ENCODE peak calls at places on chromosome 19, in eight cellular contexts. One of them, this sample, is unnamed.

GRCh38 chr19:44675516-44675915 is 4.2 kb downstream of the CEACAM19 start:
- DNase-seq in T1000: no peak
- DNase-seq in GOT3: no peak
- DNase-seq in fibroblast of pulmonary artery: no peak
- DNase-seq in neuronal stem cell: no peak
- DNase-seq in stimulated activated CD8-positive, alpha-beta memory T cell treated with anti-CD3 and anti-CD28 coated beads, Interleukin-7, amount 100 ng/mL, for 1 hour: no peak
- DNase-seq in HS-5: no peak
- DNase-seq in C1 segment of cervical spinal cord: no peak
- DNase-seq in this sample: no peak

GRCh38 chr19:42132851-42133528 is 744 bp upstream of the POU2F2 start:
- DNase-seq in stimulated activated CD8-positive, alpha-beta memory T cell treated with anti-CD3 and anti-CD28 coated beads, Interleukin-7, amount 100 ng/mL, for 1 hour: peak
- DNase-seq in neuronal stem cell: peak
- DNase-seq in fibroblast of pulmonary artery: no peak
- DNase-seq in HS-5: no peak
- DNase-seq in C1 segment of cervical spinal cord: peak
- DNase-seq in T1000: peak
- DNase-seq in GOT3: no peak
- DNase-seq in this sample: no peak

GRCh38 chr19:42317535-42317934 is 4.4 kb downstream of the TMEM145 start:
- DNase-seq in stimulated activated CD8-positive, alpha-beta memory T cell treated with anti-CD3 and anti-CD28 coated beads, Interleukin-7, amount 100 ng/mL, for 1 hour: no peak
- DNase-seq in T1000: no peak
- DNase-seq in C1 segment of cervical spinal cord: no peak
- DNase-seq in GOT3: no peak
- DNase-seq in HS-5: no peak
- DNase-seq in neuronal stem cell: no peak
- DNase-seq in fibroblast of pulmonary artery: no peak
- DNase-seq in this sample: no peak

GRCh38 chr19:2625434-2625833 is 77.1 kb downstream of the GNG7 start:
- DNase-seq in T1000: no peak
- DNase-seq in GOT3: no peak
- DNase-seq in HS-5: no peak
- DNase-seq in C1 segment of cervical spinal cord: no peak
- DNase-seq in neuronal stem cell: no peak
- DNase-seq in stimulated activated CD8-positive, alpha-beta memory T cell treated with anti-CD3 and anti-CD28 coated beads, Interleukin-7, amount 100 ng/mL, for 1 hour: no peak
- DNase-seq in fibroblast of pulmonary artery: no peak
- DNase-seq in this sample: no peak

GRCh38 chr19:34505321-34506025 is 23.9 kb downstream of the WTIP start:
- DNase-seq in GOT3: no peak
- DNase-seq in stimulated activated CD8-positive, alpha-beta memory T cell treated with anti-CD3 and anti-CD28 coated beads, Interleukin-7, amount 100 ng/mL, for 1 hour: no peak
- DNase-seq in fibroblast of pulmonary artery: no peak
- DNase-seq in C1 segment of cervical spinal cord: no peak
- DNase-seq in neuronal stem cell: no peak
- DNase-seq in HS-5: no peak
- DNase-seq in T1000: no peak
- DNase-seq in this sample: no peak

GRCh38 chr19:17311455-17312248 is 2.3 kb downstream of the DDA1 start:
- DNase-seq in GOT3: no peak
- DNase-seq in HS-5: no peak
- DNase-seq in C1 segment of cervical spinal cord: no peak
- DNase-seq in fibroblast of pulmonary artery: peak
- DNase-seq in T1000: peak
- DNase-seq in neuronal stem cell: no peak
- DNase-seq in stimulated activated CD8-positive, alpha-beta memory T cell treated with anti-CD3 and anti-CD28 coated beads, Interleukin-7, amount 100 ng/mL, for 1 hour: no peak
- DNase-seq in this sample: peak

GRCh38 chr19:51407631-51408131 is 9.8 kb downstream of the SIGLEC10 start:
- DNase-seq in C1 segment of cervical spinal cord: no peak
- DNase-seq in HS-5: no peak
- DNase-seq in T1000: no peak
- DNase-seq in stimulated activated CD8-positive, alpha-beta memory T cell treated with anti-CD3 and anti-CD28 coated beads, Interleukin-7, amount 100 ng/mL, for 1 hour: no peak
- DNase-seq in GOT3: no peak
- DNase-seq in neuronal stem cell: no peak
- DNase-seq in fibroblast of pulmonary artery: peak
- DNase-seq in this sample: no peak

GRCh38 chr19:47447470-47448359 is 24.0 kb downstream of the SLC8A2 start:
- DNase-seq in fibroblast of pulmonary artery: peak
- DNase-seq in HS-5: no peak
- DNase-seq in T1000: no peak
- DNase-seq in GOT3: no peak
- DNase-seq in neuronal stem cell: peak
- DNase-seq in C1 segment of cervical spinal cord: no peak
- DNase-seq in stimulated activated CD8-positive, alpha-beta memory T cell treated with anti-CD3 and anti-CD28 coated beads, Interleukin-7, amount 100 ng/mL, for 1 hour: no peak
- DNase-seq in this sample: no peak

GRCh38 chr19:3986260-3987041 is 1.2 kb upstream of the EEF2 start:
- DNase-seq in stimulated activated CD8-positive, alpha-beta memory T cell treated with anti-CD3 and anti-CD28 coated beads, Interleukin-7, amount 100 ng/mL, for 1 hour: no peak
- DNase-seq in HS-5: peak
- DNase-seq in T1000: no peak
- DNase-seq in fibroblast of pulmonary artery: peak
- DNase-seq in neuronal stem cell: peak
- DNase-seq in C1 segment of cervical spinal cord: no peak
- DNase-seq in GOT3: no peak
- DNase-seq in this sample: peak

GRCh38 chr19:45442927-45443461 is 19.3 kb upstream of the ERCC1 start:
- DNase-seq in fibroblast of pulmonary artery: peak
- DNase-seq in HS-5: no peak
- DNase-seq in GOT3: no peak
- DNase-seq in stimulated activated CD8-positive, alpha-beta memory T cell treated with anti-CD3 and anti-CD28 coated beads, Interleukin-7, amount 100 ng/mL, for 1 hour: no peak
- DNase-seq in neuronal stem cell: no peak
- DNase-seq in C1 segment of cervical spinal cord: peak
- DNase-seq in T1000: peak
- DNase-seq in this sample: peak

GRCh38 chr19:29529646-29530548 is 4.1 kb downstream of the VSTM2B start:
- DNase-seq in HS-5: no peak
- DNase-seq in stimulated activated CD8-positive, alpha-beta memory T cell treated with anti-CD3 and anti-CD28 coated beads, Interleukin-7, amount 100 ng/mL, for 1 hour: no peak
- DNase-seq in neuronal stem cell: peak
- DNase-seq in T1000: no peak
- DNase-seq in C1 segment of cervical spinal cord: no peak
- DNase-seq in GOT3: no peak
- DNase-seq in fibroblast of pulmonary artery: no peak
- DNase-seq in this sample: no peak

GRCh38 chr19:11422163-11423068 is 3.3 kb upstream of the RGL3 start:
- DNase-seq in stimulated activated CD8-positive, alpha-beta memory T cell treated with anti-CD3 and anti-CD28 coated beads, Interleukin-7, amount 100 ng/mL, for 1 hour: no peak
- DNase-seq in GOT3: no peak
- DNase-seq in HS-5: no peak
- DNase-seq in fibroblast of pulmonary artery: peak
- DNase-seq in neuronal stem cell: peak
- DNase-seq in C1 segment of cervical spinal cord: no peak
- DNase-seq in T1000: peak
- DNase-seq in this sample: no peak

GRCh38 chr19:54190942-54191670 is at the start of gene TSEN34:
- DNase-seq in neuronal stem cell: peak
- DNase-seq in stimulated activated CD8-positive, alpha-beta memory T cell treated with anti-CD3 and anti-CD28 coated beads, Interleukin-7, amount 100 ng/mL, for 1 hour: peak
- DNase-seq in fibroblast of pulmonary artery: peak
- DNase-seq in HS-5: peak
- DNase-seq in T1000: peak
- DNase-seq in GOT3: peak
- DNase-seq in C1 segment of cervical spinal cord: peak
- DNase-seq in this sample: peak

GRCh38 chr19:41753936-41754529 is 1.3 kb upstream of the CEACAM6 start:
- DNase-seq in neuronal stem cell: peak
- DNase-seq in HS-5: no peak
- DNase-seq in C1 segment of cervical spinal cord: peak
- DNase-seq in T1000: no peak
- DNase-seq in GOT3: no peak
- DNase-seq in fibroblast of pulmonary artery: peak
- DNase-seq in stimulated activated CD8-positive, alpha-beta memory T cell treated with anti-CD3 and anti-CD28 coated beads, Interleukin-7, amount 100 ng/mL, for 1 hour: peak
- DNase-seq in this sample: no peak

This sample was measured in astrocyte.